ENCODE peak calls at places on chromosomes 11 and 22, in eight cellular contexts. K is activated CD4-positive, alpha-beta T cell treated with anti-CD3 and anti-CD28 coated beads, Interleukin-2, amount 50 U/mL, for 4 hours; L is ELF-1; W is GM20000; R is NCI-H1105 treated with DMSO at 0.1 percent for 48 hours; C is anterior cingulate cortex; G is NCI-H345; F is CD4-positive, CD25-positive, alpha-beta regulatory T cell. A is an unnamed sample.

GRCh38 chr11:1197431-1197885 is 25.4 kb upstream of the MUC5B start:
- DNase-seq in K (no peak), L (no peak), W (peak), R (no peak), C (no peak), G (no peak), F (no peak), A (no peak)

GRCh38 chr11:1501421-1502167 is 15.0 kb upstream of the MOB2 start:
- DNase-seq in K (no peak), L (no peak), W (no peak), R (no peak), C (no peak), G (no peak), F (no peak), A (no peak)

GRCh38 chr11:94650756-94651155 is 83.6 kb downstream of the PIWIL4 start:
- DNase-seq in K (no peak), L (no peak), W (no peak), R (no peak), C (no peak), G (no peak), F (no peak), A (no peak)

GRCh38 chr11:6400431-6401345 is 10.4 kb downstream of the SMPD1 start:
- DNase-seq in K (no peak), L (no peak), W (no peak), R (no peak), C (no peak), G (no peak), F (no peak), A (no peak)

GRCh38 chr11:100328626-100329340 is 358.3 kb upstream of the ARHGAP42 start:
- DNase-seq in K (no peak), L (peak), W (no peak), R (no peak), C (no peak), G (no peak), F (no peak), A (no peak)

GRCh38 chr22:35819421-35819820 is 101.7 kb downstream of the APOL5 start:
- DNase-seq in K (no peak), L (no peak), W (no peak), R (no peak), C (no peak), G (no peak), F (no peak), A (no peak)

GRCh38 chr22:20439928-20440575 is 2.4 kb upstream of the SCARF2 start:
- DNase-seq in K (no peak), L (no peak), W (peak), R (no peak), C (no peak), G (no peak), F (no peak), A (no peak)

GRCh38 chr11:28939381-28939780 is 831.2 kb downstream of the METTL15 start:
- DNase-seq in K (no peak), L (no peak), W (no peak), R (no peak), C (no peak), G (no peak), F (no peak), A (no peak)

GRCh38 chr11:123382555-123383074 is 47.5 kb upstream of the GRAMD1B start:
- DNase-seq in K (no peak), L (no peak), W (no peak), R (no peak), C (no peak), G (no peak), F (no peak), A (no peak)

GRCh38 chr11:125627236-125627910 is 2.4 kb downstream of the CHEK1 start:
- DNase-seq in K (no peak), L (no peak), W (no peak), R (no peak), C (no peak), G (no peak), F (no peak), A (no peak)

GRCh38 chr11:66371627-66372415 is at the start of gene SLC29A2:
- DNase-seq in K (peak), L (peak), W (peak), R (peak), C (no peak), G (peak), F (peak), A (peak)

GRCh38 chr11:3106736-3107524 is 49.7 kb upstream of the CARS1 start:
- DNase-seq in K (no peak), L (no peak), W (no peak), R (no peak), C (no peak), G (peak), F (no peak), A (no peak)